ENCODE peak calls at places on chromosomes 3 and 15, in seven cellular contexts. T is GM20000, N is neural crest cell, S is AG04450, V is heart right ventricle, R is HCT116, H is AG09309. J is an unnamed sample.

GRCh38 chr15:52284164-52284563 is 11.4 kb downstream of the MYO5C start:
- DNase-seq in V (no peak), S (peak), T (no peak), R (no peak), H (no peak), N (no peak), J (no peak)

GRCh38 chr3:177772908-177773557 is 575.8 kb upstream of the TBL1XR1 start:
- DNase-seq in T (no peak), V (no peak), R (no peak), N (no peak), H (no peak), S (no peak), J (no peak)

GRCh38 chr3:153182894-153183293 is 20.9 kb downstream of the RAP2B start:
- DNase-seq in H (no peak), V (no peak), T (no peak), R (no peak), N (no peak), S (no peak), J (no peak)

GRCh38 chr3:156143136-156143535 is 22.8 kb downstream of the KCNAB1 start:
- DNase-seq in S (no peak), V (no peak), N (no peak), T (no peak), H (no peak), R (no peak), J (no peak)

GRCh38 chr3:132597660-132598059 is 590 bp downstream of the ACKR4 start:
- DNase-seq in R (no peak), V (no peak), S (no peak), N (no peak), T (no peak), H (no peak), J (no peak)

GRCh38 chr15:43465105-43465504 is 27.9 kb downstream of the TP53BP1 start:
- DNase-seq in N (no peak), T (no peak), H (peak), R (no peak), V (no peak), S (peak), J (no peak)

GRCh38 chr3:184740509-184741258 is 28.8 kb upstream of the MAGEF1 start:
- DNase-seq in T (no peak), N (no peak), R (peak), V (no peak), H (no peak), S (no peak), J (no peak)

GRCh38 chr3:111473550-111473949 is 68.4 kb upstream of the CD96 start:
- DNase-seq in R (peak), T (no peak), H (no peak), N (no peak), S (no peak), V (no peak), J (no peak)

GRCh38 chr15:97012986-97013385 is 682.5 kb downstream of the NR2F2 start:
- DNase-seq in S (no peak), T (no peak), V (no peak), H (no peak), R (no peak), N (no peak), J (no peak)

GRCh38 chr15:27427386-27427785 is 456.4 kb downstream of the GABRG3 start:
- DNase-seq in H (no peak), T (no peak), S (no peak), V (no peak), R (no peak), N (no peak), J (no peak)

GRCh38 chr15:99992611-99993231 is 259.5 kb upstream of the LYSMD4 start:
- DNase-seq in S (no peak), H (no peak), T (no peak), V (no peak), N (no peak), R (no peak), J (no peak)

GRCh38 chr3:65173841-65174240 is 486.0 kb upstream of the ADAMTS9 start:
- DNase-seq in H (no peak), R (no peak), T (no peak), V (no peak), S (no peak), N (no peak), J (no peak)

GRCh38 chr15:79310985-79311900 is at the start of gene TMED3:
- DNase-seq in R (peak), N (peak), H (peak), S (peak), T (peak), V (peak), J (peak)

GRCh38 chr3:111582114-111582461 is 13.1 kb downstream of the ZBED2 start:
- DNase-seq in N (no peak), T (no peak), R (peak), S (peak), V (no peak), H (peak), J (no peak)

GRCh38 chr3:70856414-70857162 is 544.1 kb upstream of the MDFIC2 start:
- DNase-seq in N (no peak), R (no peak), T (no peak), H (peak), S (peak), V (no peak), J (no peak)

GRCh38 chr3:72535789-72536188 is 312.5 kb downstream of the SHQ1 start:
- DNase-seq in T (no peak), R (no peak), V (no peak), S (no peak), H (no peak), N (no peak), J (peak)

GRCh38 chr3:63912768-63913588 is 795 bp upstream of the SCAANT1 start:
- DNase-seq in H (no peak), T (peak), N (no peak), S (no peak), R (peak), V (peak), J (peak)

GRCh38 chr3:102099913-102100312 is 250.6 kb downstream of the NFKBIZ start:
- DNase-seq in V (no peak), T (no peak), H (no peak), N (no peak), R (no peak), S (no peak), J (no peak)

GRCh38 chr15:73794501-73795133 is 41.5 kb upstream of the INSYN1 start:
- DNase-seq in R (peak), V (no peak), S (no peak), T (no peak), H (no peak), N (no peak), J (no peak)

GRCh38 chr3:177281292-177281942 is 84.1 kb upstream of the TBL1XR1 start:
- DNase-seq in T (no peak), V (no peak), H (no peak), R (no peak), N (no peak), S (no peak), J (no peak)

GRCh38 chr15:57528940-57529565 is 62.7 kb upstream of the MYZAP start:
- DNase-seq in H (no peak), T (no peak), R (no peak), N (no peak), S (no peak), V (no peak), J (no peak)

GRCh38 chr15:35784745-35785144 is 238.8 kb upstream of the DPH6 start:
- DNase-seq in S (no peak), H (no peak), V (no peak), R (no peak), T (no peak), N (no peak), J (no peak)

GRCh38 chr15:49507261-49507660 is 84.2 kb downstream of the FGF7 start:
- DNase-seq in T (no peak), S (no peak), R (no peak), N (no peak), V (no peak), H (no peak), J (no peak)

GRCh38 chr15:58396181-58396580 is 35.6 kb upstream of the LIPC start:
- DNase-seq in T (no peak), S (peak), H (peak), R (no peak), N (no peak), V (no peak), J (no peak)

GRCh38 chr3:40173291-40173710 is 136.2 kb upstream of the EIF1B start:
- DNase-seq in T (no peak), N (no peak), H (no peak), S (no peak), V (no peak), R (no peak), J (no peak)

GRCh38 chr15:70327328-70328136 is 229.8 kb upstream of the TLE3 start:
- DNase-seq in S (no peak), T (no peak), V (no peak), H (peak), N (no peak), R (no peak), J (peak)

GRCh38 chr3:107845355-107846281 is 245.2 kb downstream of the CD47 start:
- DNase-seq in N (no peak), S (no peak), T (no peak), R (no peak), H (peak), V (no peak), J (no peak)

GRCh38 chr15:39553947-39554731 is 26.7 kb upstream of the THBS1 start:
- DNase-seq in R (no peak), T (no peak), H (no peak), N (no peak), S (no peak), V (no peak), J (no peak)

DNA sequence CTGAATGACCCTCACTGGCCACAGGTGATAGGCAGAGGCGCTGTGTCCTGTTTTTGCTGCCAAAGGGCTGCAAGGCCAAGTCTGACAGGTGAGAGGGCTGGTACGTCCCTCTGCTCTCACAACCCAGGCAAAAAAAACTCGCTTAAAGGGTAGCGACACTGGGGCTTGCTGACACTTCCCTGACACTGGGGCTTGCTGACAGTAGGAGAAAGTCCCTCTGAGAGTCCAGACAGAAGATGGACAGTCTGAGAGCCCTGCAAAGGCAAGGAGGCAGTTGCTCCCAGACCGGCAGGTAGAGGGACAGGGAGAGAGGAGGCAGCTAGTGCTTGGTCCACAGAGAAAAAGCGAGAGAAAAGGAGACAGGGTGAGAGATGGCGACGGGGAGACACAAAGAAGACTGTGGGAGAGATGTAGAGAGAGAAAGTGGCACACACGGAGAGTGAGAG is 575 bp downstream of the ARHGEF3 start:
- DNase-seq in T (peak), N (peak), S (no peak), H (no peak), R (no peak), V (no peak), J (peak)
- TF ChIP-seq CTCF in T (no peak), N (no peak), S (no peak), H (no peak), R (no peak), V (no peak), J (no peak)

DNA sequence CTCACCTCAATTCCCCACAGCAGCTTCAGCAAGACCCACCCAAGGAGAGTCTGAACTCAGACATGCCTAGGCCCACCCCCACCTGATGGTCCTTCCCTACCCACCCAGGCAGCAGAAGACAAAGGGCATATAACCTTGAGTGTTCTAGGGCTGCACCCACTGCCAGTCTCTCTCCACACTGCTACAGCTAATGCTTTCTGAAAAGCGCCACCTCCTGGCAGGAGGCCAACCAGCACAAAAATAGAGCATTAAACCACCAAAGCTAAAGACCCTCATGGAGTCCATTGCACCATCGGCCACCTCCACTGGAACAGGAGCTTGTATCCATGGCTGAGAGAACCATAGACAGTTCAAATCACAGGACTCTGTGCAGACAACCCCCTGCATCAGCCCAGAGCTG is 11.3 kb upstream of the RPL39L start:
- DNase-seq in R (no peak), T (peak), H (no peak), V (no peak), N (peak), S (no peak), J (no peak)
- TF ChIP-seq CTCF in R (peak), T (peak), H (no peak), V (no peak), N (peak), S (no peak), J (peak)

DNA sequence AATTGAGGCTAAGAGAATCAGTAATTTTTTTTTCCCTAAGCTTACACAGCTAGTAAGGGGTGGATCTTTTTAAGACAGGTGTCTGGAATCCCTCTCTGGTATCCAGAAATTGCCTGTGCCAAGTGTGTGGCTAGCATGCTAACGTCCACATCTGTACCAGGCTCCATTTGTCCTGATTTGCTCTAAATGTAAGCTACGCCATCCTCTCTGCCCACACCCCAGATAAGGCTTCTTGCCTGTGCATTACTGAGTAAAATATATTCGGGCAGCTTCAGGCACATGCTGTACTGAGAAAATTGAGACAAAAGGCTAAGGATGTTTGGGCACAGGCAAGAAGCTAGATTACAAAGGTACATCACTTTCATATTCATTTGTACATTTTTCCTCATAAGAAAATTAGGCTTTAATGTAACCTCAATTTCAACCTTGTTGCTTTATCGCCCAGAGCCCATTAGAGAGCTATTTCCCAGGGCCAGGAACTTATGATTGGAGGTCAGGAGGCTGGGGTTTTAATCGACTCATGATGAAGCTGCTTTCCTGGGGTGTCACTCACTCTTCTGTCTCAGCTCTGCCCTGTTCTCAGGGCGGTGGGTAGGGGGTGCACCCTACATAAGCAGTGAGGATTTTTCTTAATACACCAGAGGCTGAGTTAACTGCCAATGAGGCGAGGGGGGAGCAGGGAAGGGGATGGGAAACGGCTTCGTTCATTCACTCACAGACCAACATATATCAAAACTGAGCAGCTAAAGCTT is 106.3 kb downstream of the RORA start:
- DNase-seq in H (no peak), V (no peak), S (no peak), T (no peak), R (no peak), N (no peak), J (no peak)
- TF ChIP-seq CTCF in H (no peak), V (no peak), S (no peak), T (no peak), R (no peak), N (no peak), J (no peak)

DNA sequence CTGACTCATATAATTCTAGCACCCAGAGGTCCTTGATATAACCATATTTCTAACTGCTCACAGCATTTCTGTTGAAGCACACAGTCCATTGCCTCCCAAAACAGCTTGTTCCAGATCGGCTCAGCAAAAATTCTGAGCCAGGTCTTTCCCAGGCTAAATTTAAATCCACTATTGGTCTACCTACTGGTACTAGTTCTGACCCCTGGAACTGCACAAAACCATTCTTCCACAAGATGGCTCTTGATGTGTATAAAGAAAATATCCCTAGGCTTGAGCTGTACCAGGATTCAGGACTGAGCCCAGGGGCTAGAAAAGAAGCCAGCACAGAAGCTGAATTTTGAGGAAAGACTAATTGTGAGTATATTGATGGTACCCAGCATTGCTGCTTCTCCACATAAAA is 75.4 kb upstream of the ABHD17C start:
- DNase-seq in T (no peak), V (no peak), S (no peak), N (no peak), R (no peak), H (no peak), J (no peak)
- TF ChIP-seq CTCF in T (no peak), V (no peak), S (peak), N (peak), R (no peak), H (peak), J (no peak)

DNA sequence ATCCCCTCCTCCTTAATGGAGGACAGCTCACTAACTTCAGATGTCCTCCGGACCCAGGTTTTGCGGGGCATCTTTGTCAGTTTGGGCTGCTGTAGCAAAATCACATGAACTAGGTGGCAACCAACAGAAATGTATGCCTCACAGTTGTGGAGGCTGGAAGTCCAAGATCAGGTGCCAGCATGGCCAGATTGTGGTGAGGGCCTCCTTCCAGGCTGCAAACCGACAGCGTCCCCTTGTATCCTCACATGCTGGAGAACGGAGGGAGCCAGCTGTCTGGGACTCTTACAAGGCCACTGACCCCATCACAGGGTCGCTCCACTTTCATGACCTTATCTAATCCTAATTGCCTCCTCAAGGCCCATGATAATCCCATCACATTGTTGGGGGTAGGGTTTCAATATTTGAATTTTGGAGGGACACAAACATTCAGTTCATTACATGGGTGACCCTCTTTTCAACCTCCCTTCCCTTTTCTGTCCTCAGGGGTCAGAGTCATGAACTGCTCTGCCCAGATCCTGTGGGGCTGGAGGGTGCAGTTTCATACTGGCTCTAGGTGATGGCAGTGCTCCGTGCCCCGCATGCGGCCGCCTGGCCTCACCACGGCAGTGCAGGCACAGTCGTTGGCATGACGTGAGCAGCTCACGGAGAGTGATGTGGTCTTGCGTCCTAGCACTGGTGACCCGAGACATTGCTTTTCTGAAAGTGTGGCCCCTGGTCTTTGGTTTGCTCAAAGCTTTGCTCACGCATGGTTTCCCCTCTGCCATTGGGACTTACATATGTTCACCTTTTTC is 58.4 kb downstream of the DNASE1L3 start:
- DNase-seq in S (no peak), N (no peak), T (no peak), V (no peak), H (no peak), R (no peak), J (no peak)
- TF ChIP-seq CTCF in S (no peak), N (no peak), T (no peak), V (no peak), H (no peak), R (no peak), J (no peak)

GRCh38 chr3:53377794-53378193 is 30.5 kb upstream of the DCP1A start:
- DNase-seq in R (no peak), S (no peak), N (no peak), V (no peak), T (no peak), H (no peak), J (no peak)
- TF ChIP-seq CTCF in R (no peak), S (no peak), N (no peak), V (no peak), T (no peak), H (no peak), J (no peak)

DNA sequence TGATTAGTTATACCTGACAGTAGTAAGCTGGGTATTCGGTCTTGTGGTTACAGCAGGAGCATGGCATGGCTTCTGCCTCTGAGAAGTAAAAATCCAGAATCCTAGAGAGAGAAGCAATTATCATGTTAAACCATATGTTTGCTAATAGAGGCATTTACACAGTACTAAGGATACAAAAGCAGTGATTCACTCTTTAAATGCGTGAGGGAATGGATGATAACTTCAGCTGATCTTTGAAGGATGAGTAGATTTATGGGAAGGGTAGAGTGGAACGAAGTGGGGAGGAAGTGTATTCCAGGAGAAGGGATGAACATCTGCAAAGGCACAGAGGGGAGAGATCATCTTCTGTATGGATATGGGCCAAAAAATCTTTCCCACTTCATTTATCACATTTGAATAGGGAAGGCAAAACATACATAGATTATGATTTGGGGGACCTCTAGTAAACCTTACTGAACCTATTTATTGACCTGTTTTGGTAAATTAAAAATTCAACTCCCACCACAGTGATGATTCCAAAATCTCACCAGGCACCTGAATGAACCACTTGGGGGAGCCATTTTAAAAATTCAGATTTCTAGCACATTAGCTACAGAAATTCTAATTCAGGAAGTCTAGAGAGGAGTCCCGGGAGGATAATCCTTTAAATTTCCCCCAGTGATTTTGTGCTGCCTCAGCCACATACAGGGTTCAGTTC is 35.1 kb downstream of the IGSF10 start:
- DNase-seq in H (no peak), R (no peak), S (no peak), V (no peak), N (no peak), T (no peak), J (peak)
- TF ChIP-seq CTCF in H (peak), R (no peak), S (peak), V (no peak), N (peak), T (no peak), J (no peak)